ENCODE peak calls at places on chromosomes 12 and 14, in seven cellular contexts. W, E, Y, I, F, X and K are unnamed samples.

GRCh38 chr14:20934148-20934762 is 21.0 kb upstream of the RNASE2 start:
- DNase-seq in W (no peak), E (peak; percentile 44), Y (peak; percentile 58), I (peak; percentile 21), F (no peak), X (peak; percentile 15), K (peak; percentile 47)

GRCh38 chr12:65949986-65950385 is 125.7 kb downstream of the HMGA2 start:
- DNase-seq in W (no peak), E (no peak), Y (no peak), I (no peak), F (no peak), X (no peak), K (no peak)

GRCh38 chr14:78358631-78359030 is 188.5 kb downstream of the NRXN3 start:
- DNase-seq in W (no peak), E (no peak), Y (no peak), I (no peak), F (no peak), X (no peak), K (no peak)

GRCh38 chr14:68655961-68656360 is 136.9 kb downstream of the ZFP36L1 start:
- DNase-seq in W (no peak), E (peak; percentile 27), Y (no peak), I (no peak), F (no peak), X (no peak), K (no peak)

GRCh38 chr14:55731881-55732498 is 152.0 kb downstream of the KTN1 start:
- DNase-seq in W (no peak), E (peak; percentile 23), Y (peak; percentile 59), I (peak; percentile 35), F (no peak), X (peak; percentile 37), K (peak; percentile 22)

GRCh38 chr12:80041691-80042090 is 57.6 kb upstream of the OTOGL start:
- DNase-seq in W (no peak), E (no peak), Y (no peak), I (no peak), F (no peak), X (peak; percentile 31), K (no peak)

GRCh38 chr12:30826276-30826675 is 71.5 kb upstream of the CAPRIN2 start:
- DNase-seq in W (no peak), E (no peak), Y (no peak), I (no peak), F (no peak), X (no peak), K (no peak)

GRCh38 chr14:56490379-56490778 is 89.2 kb upstream of the TMEM260 start:
- DNase-seq in W (no peak), E (peak; percentile 56), Y (no peak), I (peak; percentile 25), F (no peak), X (peak; percentile 43), K (no peak)

GRCh38 chr12:9149372-9149771 is 33.7 kb upstream of the A2M start:
- DNase-seq in W (no peak), E (peak; percentile 12), Y (no peak), I (no peak), F (no peak), X (no peak), K (no peak)

GRCh38 chr12:66288121-66288520 is 14.2 kb upstream of the HELB start:
- DNase-seq in W (no peak), E (no peak), Y (no peak), I (no peak), F (no peak), X (no peak), K (no peak)

GRCh38 chr12:68279227-68280054 is 26.0 kb upstream of the IL22 start:
- DNase-seq in W (peak; percentile 50), E (no peak), Y (peak; percentile 59), I (no peak), F (no peak), X (peak; percentile 45), K (no peak)

GRCh38 chr12:68119724-68120211 is 39.8 kb downstream of the IFNG start:
- DNase-seq in W (no peak), E (no peak), Y (no peak), I (peak; percentile 51), F (no peak), X (no peak), K (no peak)

GRCh38 chr14:101478096-101478495 is 83.2 kb upstream of the DIO3 start:
- DNase-seq in W (peak; percentile 89), E (no peak), Y (peak; percentile 49), I (no peak), F (no peak), X (no peak), K (no peak)

GRCh38 chr14:91264151-91265150 is 19.9 kb upstream of the GPR68 start:
- DNase-seq in W (no peak), E (no peak), Y (no peak), I (no peak), F (no peak), X (no peak), K (no peak)

GRCh38 chr12:130104596-130105253 is 57.5 kb upstream of the FZD10 start:
- DNase-seq in W (no peak), E (no peak), Y (no peak), I (no peak), F (no peak), X (no peak), K (no peak)

GRCh38 chr12:48021485-48022179 is 17.4 kb upstream of the COL2A1 start:
- DNase-seq in W (no peak), E (no peak), Y (no peak), I (no peak), F (no peak), X (peak; percentile 10), K (no peak)

GRCh38 chr14:68662395-68662794 is 130.5 kb downstream of the ZFP36L1 start:
- DNase-seq in W (peak; percentile 30), E (no peak), Y (no peak), I (no peak), F (no peak), X (no peak), K (no peak)

GRCh38 chr12:120314220-120314619 is 12.1 kb downstream of the SIRT4 start:
- DNase-seq in W (no peak), E (peak; percentile 38), Y (no peak), I (no peak), F (no peak), X (no peak), K (no peak)

GRCh38 chr12:2845280-2845679 is 10.4 kb upstream of the NRIP2 start:
- DNase-seq in W (no peak), E (no peak), Y (no peak), I (no peak), F (no peak), X (peak; percentile 92), K (no peak)

GRCh38 chr14:26081043-26081442 is 516.8 kb downstream of the NOVA1 start:
- DNase-seq in W (no peak), E (no peak), Y (no peak), I (no peak), F (no peak), X (no peak), K (no peak)

GRCh38 chr12:114013601-114014345 is 47.6 kb upstream of the RBM19 start:
- DNase-seq in W (no peak), E (peak; percentile 7), Y (peak; percentile 23), I (no peak), F (no peak), X (peak; percentile 7), K (peak; percentile 17)
- TF ChIP-seq CTCF in W (peak; percentile 34), E (peak; percentile 62), Y (peak; percentile 48), I (no peak), F (no peak), X (peak; percentile 32), K (peak; percentile 61)

GRCh38 chr14:75519394-75519793 is 2.9 kb upstream of the BATF start:
- DNase-seq in W (no peak), E (no peak), Y (no peak), I (no peak), F (no peak), X (no peak), K (no peak)

GRCh38 chr14:75519826-75520692 is 2.2 kb upstream of the BATF start:
- DNase-seq in W (no peak), E (no peak), Y (peak; percentile 23), I (no peak), F (no peak), X (peak; percentile 48), K (no peak)

GRCh38 chr14:75520852-75521251 is 1.4 kb upstream of the BATF start:
- DNase-seq in W (no peak), E (no peak), Y (no peak), I (no peak), F (no peak), X (no peak), K (no peak)

GRCh38 chr14:75521415-75522199 is 662 bp upstream of the BATF start:
- DNase-seq in W (no peak), E (no peak), Y (no peak), I (peak; percentile 24), F (no peak), X (no peak), K (no peak)

GRCh38 chr14:75518625-75519024 is 3.6 kb upstream of the BATF start:
- DNase-seq in W (no peak), E (peak; percentile 54), Y (no peak), I (peak; percentile 51), F (no peak), X (peak; percentile 39), K (no peak)
- TF ChIP-seq CTCF in W (peak; percentile 61), E (peak; percentile 77), Y (peak; percentile 36), I (peak; percentile 55), F (no peak), X (peak; percentile 58), K (peak; percentile 24)

DNA sequence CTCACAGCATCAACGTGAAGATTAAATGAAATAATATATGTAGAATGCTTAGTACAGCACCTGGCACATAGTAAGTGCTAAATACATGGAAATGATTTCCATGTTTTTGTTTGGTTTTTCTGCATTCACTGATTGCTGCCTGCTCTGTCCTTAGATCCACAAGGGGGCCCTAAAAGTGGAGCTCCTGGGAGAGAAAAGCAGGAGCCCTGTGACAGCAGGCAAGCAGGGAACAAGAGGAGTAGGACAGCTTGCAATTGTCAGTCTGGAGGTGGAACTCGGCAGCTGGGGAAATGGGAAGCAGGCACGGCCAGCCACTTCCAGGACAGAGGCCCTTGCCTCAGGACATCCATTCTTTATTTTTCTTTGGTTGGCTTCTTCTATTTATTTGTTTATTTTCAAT is 292.9 kb downstream of the BMP4 start:
- DNase-seq in W (no peak), E (no peak), Y (no peak), I (no peak), F (no peak), X (peak; percentile 43), K (no peak)
- TF ChIP-seq CTCF in W (peak; percentile 47), E (no peak), Y (no peak), I (no peak), F (no peak), X (peak; percentile 59), K (peak; percentile 42)

GRCh38 chr12:64216239-64216638 is 5.9 kb downstream of the KICS2 start:
- DNase-seq in W (no peak), E (no peak), Y (no peak), I (no peak), F (no peak), X (no peak), K (no peak)
- TF ChIP-seq CTCF in W (no peak), E (no peak), Y (no peak), I (no peak), F (no peak), X (no peak), K (no peak)

DNA sequence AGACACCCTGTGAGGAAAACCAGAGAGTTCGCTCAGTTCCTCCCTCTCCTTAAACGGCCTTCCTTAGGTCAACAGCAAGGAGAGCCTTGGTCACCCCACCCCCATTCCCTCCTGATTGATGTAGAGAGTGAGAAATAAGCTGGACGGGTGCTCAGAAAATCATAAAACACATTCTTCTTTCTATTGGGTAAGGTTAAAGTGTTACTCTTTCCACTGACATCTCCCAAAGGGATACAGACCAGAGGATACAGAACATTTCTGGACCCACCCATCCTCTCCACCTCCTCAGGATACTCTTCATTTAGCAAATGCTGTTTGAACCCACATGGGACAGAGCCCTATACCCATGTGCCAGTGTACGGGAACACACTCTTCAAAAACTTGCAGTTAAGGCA is 11.6 kb upstream of the KRT77 start:
- DNase-seq in W (no peak), E (no peak), Y (no peak), I (no peak), F (no peak), X (no peak), K (no peak)
- TF ChIP-seq CTCF in W (no peak), E (no peak), Y (no peak), I (no peak), F (no peak), X (no peak), K (no peak)